ENCODE peak calls at places on chromosomes 7 and 10, in ten cellular contexts. K is bronchial epithelial cell, W is brain microvascular endothelial cell, J is left ventricle myocardium inferior, B is heart left ventricle, P is cardiac fibroblast, V is mammary epithelial cell, G is fibroblast of pulmonary artery, D is neural progenitor cell, S is transverse colon. U is an unnamed sample.

GRCh38 chr10:72353028-72353962 is 1.4 kb downstream of the DNAJB12 start:
- DNase-seq in D (peak), K (peak), G (peak), V (peak), W (peak), P (peak), J (no peak), S (no peak), B (no peak), U (peak)

GRCh38 chr10:98010939-98011685 is 19.3 kb downstream of the CRTAC1 start:
- DNase-seq in W (no peak), D (no peak), K (no peak), B (no peak), V (no peak), P (no peak), J (no peak), G (no peak), S (no peak), U (no peak)

GRCh38 chr10:68208424-68209042 is 23.4 kb downstream of the ATOH7 start:
- DNase-seq in B (no peak), W (peak), G (peak), K (peak), P (peak), S (peak), V (peak), D (peak), J (no peak), U (peak)

GRCh38 chr7:134444198-134444960 is 14.5 kb downstream of the AKR1B1 start:
- DNase-seq in K (no peak), W (no peak), V (no peak), J (peak), P (no peak), G (no peak), B (peak), S (no peak), D (no peak), U (peak)

GRCh38 chr7:81584667-81585066 is 185.2 kb downstream of the HGF start:
- DNase-seq in G (peak), K (no peak), J (no peak), V (no peak), B (no peak), P (peak), D (no peak), S (no peak), W (no peak), U (no peak)

GRCh38 chr10:101495324-101495925 is 92.6 kb downstream of the POLL start:
- DNase-seq in W (peak), P (peak), V (peak), J (no peak), K (peak), S (no peak), G (peak), D (peak), B (no peak), U (peak)

GRCh38 chr7:151836191-151836926 is 40.6 kb downstream of the PRKAG2 start:
- DNase-seq in S (no peak), J (no peak), W (no peak), G (no peak), D (no peak), K (no peak), B (no peak), P (no peak), V (no peak), U (no peak)

GRCh38 chr7:19401461-19401860 is 256.2 kb upstream of the FERD3L start:
- DNase-seq in B (no peak), J (no peak), P (no peak), D (no peak), V (no peak), W (no peak), G (no peak), K (no peak), S (no peak), U (no peak)

GRCh38 chr10:103153302-103153759 is 39.7 kb downstream of the NT5C2 start:
- DNase-seq in V (no peak), D (peak), S (no peak), B (no peak), W (no peak), P (peak), J (no peak), K (no peak), G (peak), U (no peak)

GRCh38 chr10:51630618-51631005 is 68.8 kb downstream of the CSTF2T start:
- DNase-seq in B (no peak), K (no peak), V (no peak), W (no peak), S (no peak), D (no peak), G (no peak), P (no peak), J (no peak), U (no peak)

GRCh38 chr10:104580321-104580720 is 60.8 kb upstream of the SORCS3 start:
- DNase-seq in S (no peak), K (peak), D (no peak), P (peak), G (peak), V (no peak), B (no peak), W (no peak), J (no peak), U (peak)

GRCh38 chr7:157584420-157584819 is 247.6 kb downstream of the DNAJB6 start:
- DNase-seq in D (no peak), S (no peak), J (no peak), V (no peak), W (no peak), B (no peak), K (no peak), G (no peak), P (no peak), U (no peak)

GRCh38 chr7:66699998-66700397 is 40.5 kb upstream of the RABGEF1 start:
- DNase-seq in B (peak), W (no peak), K (no peak), V (no peak), P (peak), J (peak), G (no peak), D (no peak), S (peak), U (no peak)

GRCh38 chr7:100825215-100825671 is 2.1 kb downstream of the EPHB4 start:
- DNase-seq in B (peak), W (no peak), J (no peak), D (peak), K (no peak), P (peak), G (peak), V (peak), S (no peak), U (peak)

GRCh38 chr7:73732397-73732796 is 6.2 kb downstream of the ABHD11 start:
- DNase-seq in P (no peak), W (no peak), G (no peak), D (no peak), J (no peak), B (no peak), S (no peak), K (no peak), V (no peak), U (no peak)

GRCh38 chr7:38229386-38229785 is 44.0 kb downstream of the TARP start:
- DNase-seq in B (no peak), D (no peak), W (peak), P (peak), G (peak), S (no peak), K (no peak), V (no peak), J (no peak), U (peak)

GRCh38 chr7:63925626-63926460 is 72.8 kb upstream of the ZNF722 start:
- DNase-seq in B (peak), J (peak), S (peak), D (no peak), W (no peak), G (peak), P (no peak), V (peak), K (peak), U (peak)
- H3K4me3 ChIP-seq in B (peak), J (peak), S (peak), D (no peak), W (no peak), G (no peak), P (no peak), V (no peak), K (peak), U (peak)

DNA sequence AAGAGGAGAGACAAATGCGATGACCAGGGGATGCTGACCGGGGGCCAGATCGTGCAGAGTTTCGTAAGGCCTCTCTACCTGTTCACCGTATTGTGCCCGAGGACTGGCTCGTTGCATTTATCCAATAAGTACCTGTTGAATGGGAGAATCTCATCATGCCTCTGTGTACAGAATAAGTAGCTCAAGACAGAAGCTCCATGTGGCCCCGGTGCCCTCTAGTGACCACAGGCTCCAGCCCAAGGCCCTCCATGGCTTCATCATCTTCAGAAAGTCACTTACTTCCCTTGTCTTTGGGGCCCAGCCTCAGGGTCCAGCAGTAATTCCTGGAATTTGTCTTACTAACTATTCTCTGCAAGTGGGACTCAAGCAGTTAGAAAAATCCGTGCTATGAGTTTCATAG is 151.0 kb downstream of the CHN2 start:
- DNase-seq in D (peak), V (peak), W (peak), B (peak), P (peak), S (peak), J (peak), G (peak), K (no peak), U (peak)
- TF ChIP-seq CTCF in D (peak), V (peak), W (peak), B (peak), P (peak), S (peak), J (peak), G (peak), K (peak), U (peak)

DNA sequence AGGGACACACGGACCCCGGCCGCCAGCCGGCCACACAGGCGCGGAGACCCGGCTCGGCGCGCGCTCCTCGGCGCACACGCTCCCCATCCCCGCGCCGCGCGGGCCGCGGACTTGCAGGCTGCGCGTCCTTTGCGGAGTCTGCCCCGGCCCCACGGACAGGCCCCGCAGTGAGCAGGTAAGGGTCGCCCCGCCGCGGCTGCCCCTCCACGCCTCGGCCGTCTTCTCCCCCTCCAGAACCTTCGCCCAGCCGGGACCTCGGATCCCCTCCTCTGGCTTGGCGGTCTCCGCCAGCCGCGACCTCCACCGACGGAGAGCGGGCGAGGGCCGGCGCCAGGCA is 364 bp downstream of the ADCYAP1R1 start:
- DNase-seq in V (no peak), J (no peak), W (no peak), G (no peak), P (no peak), K (no peak), D (no peak), B (no peak), S (no peak), U (no peak)
- H3K4me3 ChIP-seq in V (no peak), J (peak), W (no peak), G (no peak), P (no peak), K (no peak), D (peak), B (peak), S (peak), U (no peak)

DNA sequence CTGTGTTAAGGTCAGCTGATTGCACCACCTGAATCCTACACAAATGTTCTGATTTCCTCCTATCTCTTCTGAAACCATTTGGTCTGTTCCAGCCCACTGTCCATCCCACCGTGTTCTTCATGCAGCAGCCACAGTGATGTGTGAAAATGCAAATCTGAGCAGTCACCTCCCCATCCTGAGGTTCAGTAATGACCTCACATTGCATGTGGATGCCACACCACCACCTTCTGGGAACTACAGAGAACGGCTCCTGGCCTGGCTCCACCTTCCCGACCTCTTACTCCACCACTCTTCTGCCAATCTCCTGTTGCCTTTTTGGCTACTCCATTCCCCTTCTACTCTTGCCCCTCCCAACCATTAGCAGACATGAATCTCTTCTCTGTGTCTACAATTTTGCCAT is 244.4 kb downstream of the TNS3 start:
- DNase-seq in V (no peak), K (peak), S (no peak), B (peak), W (no peak), P (no peak), J (peak), G (no peak), D (no peak), U (peak)
- TF ChIP-seq CTCF in V (peak), K (peak), S (no peak), B (peak), W (peak), P (no peak), J (peak), G (no peak), D (no peak), U (no peak)

GRCh38 chr7:16396766-16397496 is 24.4 kb downstream of the CRPPA start:
- DNase-seq in V (no peak), G (no peak), W (no peak), J (no peak), K (no peak), B (no peak), S (no peak), D (peak), P (no peak), U (peak)
- H3K4me3 ChIP-seq in V (no peak), G (no peak), W (no peak), J (no peak), K (no peak), B (no peak), S (no peak), D (no peak), P (no peak), U (no peak)